ENCODE peak calls at places on chromosomes 2 and 18, in six cellular contexts. N is A549; F is neural progenitor cell; E is CD8-positive, alpha-beta memory T cell; P is right cardiac atrium; M is CD4-positive, alpha-beta memory T cell. G is an unnamed sample.

GRCh38 chr2:152766908-152767307 is 48.5 kb downstream of the ARL6IP6 start:
- DNase-seq in N (no peak), F (no peak), E (no peak), P (no peak), M (no peak), G (no peak)

GRCh38 chr2:35548171-35548570 is 807.4 kb upstream of the CRIM1 start:
- DNase-seq in N (no peak), F (no peak), E (no peak), P (no peak), M (no peak), G (no peak)

GRCh38 chr2:148813603-148814065 is 61.4 kb upstream of the KIF5C start:
- DNase-seq in N (no peak), F (peak; percentile 73), E (peak; percentile 90), P (no peak), M (peak; percentile 72), G (no peak)

GRCh38 chr18:48326901-48327675 is 82.1 kb downstream of the ZBTB7C start:
- DNase-seq in N (no peak), F (no peak), E (no peak), P (no peak), M (no peak), G (peak; percentile 78)

GRCh38 chr18:14089781-14090180 is 42.5 kb downstream of the ZNF519 start:
- DNase-seq in N (no peak), F (no peak), E (no peak), P (peak; percentile 28), M (no peak), G (no peak)

GRCh38 chr2:241412144-241412543 is 56.1 kb downstream of the FARP2 start:
- DNase-seq in N (peak; percentile 12), F (no peak), E (no peak), P (no peak), M (no peak), G (no peak)

GRCh38 chr2:219542931-219543595 is 546 bp downstream of the CHPF start:
- DNase-seq in N (no peak), F (peak; percentile 74), E (no peak), P (no peak), M (no peak), G (no peak)

GRCh38 chr2:186605041-186605440 is 15.2 kb downstream of the ITGAV start:
- DNase-seq in N (no peak), F (peak; percentile 35), E (no peak), P (no peak), M (no peak), G (no peak)

GRCh38 chr2:102520009-102520408 is 47.0 kb downstream of the SLC9A4 start:
- DNase-seq in N (peak; percentile 61), F (peak; percentile 56), E (no peak), P (no peak), M (no peak), G (no peak)

GRCh38 chr2:110713508-110714362 is 18.6 kb upstream of the ACOXL start:
- DNase-seq in N (no peak), F (no peak), E (no peak), P (no peak), M (no peak), G (no peak)

GRCh38 chr2:96509114-96509846 is 4.1 kb upstream of the NEURL3 start:
- DNase-seq in N (peak; percentile 85), F (peak; percentile 93), E (peak; percentile 64), P (peak; percentile 96), M (peak; percentile 26), G (peak; percentile 97)

GRCh38 chr2:68799138-68799537 is 64.5 kb downstream of the ARHGAP25 start:
- DNase-seq in N (no peak), F (no peak), E (no peak), P (no peak), M (no peak), G (no peak)

GRCh38 chr18:34661464-34662087 is 48.5 kb upstream of the DTNA start:
- DNase-seq in N (peak; percentile 29), F (peak; percentile 61), E (no peak), P (no peak), M (no peak), G (no peak)

GRCh38 chr2:235430366-235431083 is 63.3 kb upstream of the AGAP1 start:
- DNase-seq in N (no peak), F (no peak), E (no peak), P (no peak), M (no peak), G (no peak)

GRCh38 chr18:5527603-5528002 is 16.2 kb downstream of the EPB41L3 start:
- DNase-seq in N (no peak), F (no peak), E (no peak), P (no peak), M (no peak), G (peak; percentile 48)

GRCh38 chr2:20398956-20399567 is 47.8 kb upstream of the RHOB start:
- DNase-seq in N (no peak), F (no peak), E (no peak), P (no peak), M (no peak), G (no peak)

GRCh38 chr2:236717719-236718118 is 148.1 kb downstream of the ACKR3 start:
- DNase-seq in N (no peak), F (no peak), E (no peak), P (no peak), M (no peak), G (no peak)

GRCh38 chr2:15160602-15161001 is 400.5 kb downstream of the NBAS start:
- DNase-seq in N (no peak), F (no peak), E (no peak), P (no peak), M (no peak), G (no peak)

GRCh38 chr2:111252436-111252835 is 131.7 kb downstream of the BCL2L11 start:
- DNase-seq in N (no peak), F (no peak), E (no peak), P (no peak), M (no peak), G (no peak)

GRCh38 chr2:74333175-74333574 is 10.0 kb downstream of the SLC4A5 start:
- DNase-seq in N (peak; percentile 54), F (peak; percentile 60), E (no peak), P (no peak), M (no peak), G (no peak)

GRCh38 chr2:40403233-40403841 is 48.6 kb downstream of the SLC8A1 start:
- DNase-seq in N (peak; percentile 4), F (no peak), E (no peak), P (no peak), M (no peak), G (no peak)

DNA sequence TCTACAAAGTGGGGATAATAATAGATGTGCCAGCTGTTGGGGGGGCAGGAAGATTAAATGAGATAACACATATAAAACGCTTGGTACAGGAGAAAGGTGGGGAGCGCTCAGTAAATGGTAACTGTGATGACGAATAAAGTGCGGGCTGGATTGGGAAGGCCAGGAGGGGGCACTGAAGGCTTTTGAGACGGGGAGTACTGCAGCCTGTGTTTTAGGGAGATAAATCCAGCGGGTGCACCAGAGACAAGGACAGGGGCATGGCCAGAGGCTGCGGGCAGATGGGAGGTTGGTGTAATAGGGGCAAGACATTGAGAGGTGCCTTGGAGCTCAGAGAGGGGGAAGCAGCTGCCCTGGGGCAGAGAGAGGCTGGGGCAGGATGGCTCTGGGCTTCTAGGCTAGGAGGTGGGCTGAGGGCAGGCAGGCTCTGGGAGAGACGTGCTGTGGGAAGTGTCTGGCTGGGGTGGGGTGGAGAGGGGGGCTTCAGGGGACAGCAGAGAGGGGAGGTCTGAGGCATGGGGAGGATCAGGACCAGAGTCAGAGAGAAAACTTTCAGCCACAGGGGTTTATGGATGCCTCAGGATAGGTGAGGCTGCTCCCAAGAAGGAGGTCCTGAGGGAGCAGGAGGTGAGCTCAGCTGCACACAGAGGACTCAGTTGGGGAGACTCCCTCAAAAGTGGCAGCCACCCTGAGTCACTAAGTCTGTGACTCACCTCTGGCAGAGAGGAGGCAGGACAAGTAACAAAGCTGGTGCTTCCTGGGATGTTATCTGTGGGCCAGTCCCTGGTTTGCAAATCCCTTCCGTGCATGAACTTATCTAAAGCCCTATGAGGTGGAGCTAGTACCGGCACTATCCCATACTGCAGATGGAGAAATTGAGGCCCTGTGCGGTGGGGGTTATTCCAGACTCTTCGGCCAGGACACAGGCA is 18.9 kb downstream of the TEX44 start:
- DNase-seq in N (peak; percentile 80), F (peak; percentile 66), E (no peak), P (no peak), M (no peak), G (peak; percentile 77)
- H3K4me3 ChIP-seq in N (no peak overlapping the region), F (no peak overlapping the region), E (no peak overlapping the region), P (no peak overlapping the region), M (no peak overlapping the region), G (no peak overlapping the region)

DNA sequence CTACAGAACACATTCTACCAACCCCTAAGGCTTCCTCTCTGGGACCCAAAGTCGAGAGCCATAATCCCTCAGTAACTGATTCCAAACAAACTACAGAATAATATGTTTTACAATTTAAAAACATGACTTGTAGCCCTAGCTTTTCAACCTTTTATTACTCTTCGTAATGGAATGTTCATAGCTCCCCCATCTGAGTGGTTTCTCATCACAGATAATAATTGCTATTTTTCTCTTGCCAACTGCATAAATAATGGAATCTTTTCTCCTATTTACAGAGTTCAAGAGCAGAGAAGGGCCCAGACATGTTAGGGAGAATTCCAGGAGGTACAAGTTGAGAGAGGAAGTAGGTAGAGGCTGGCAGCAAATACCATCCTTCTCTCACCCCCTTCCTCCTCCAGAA is 59.9 kb upstream of the CERS6 start:
- DNase-seq in N (no peak), F (no peak), E (no peak), P (no peak), M (no peak), G (no peak)
- H3K4me1 ChIP-seq in N (no peaks in the 10 kb centered on the region), F (no peaks in the 10 kb centered on the region), E (no peaks in the 10 kb centered on the region), P (peaks cover under 1% of the 10 kb centered on the region), M (no peaks in the 10 kb centered on the region), G (no peaks in the 10 kb centered on the region)

GRCh38 chr2:150484006-150484405 is 3.5 kb downstream of the RND3 start:
- DNase-seq in N (no peak), F (no peak), E (no peak), P (no peak), M (no peak), G (no peak)

GRCh38 chr2:150483532-150483931 is 3.9 kb downstream of the RND3 start:
- DNase-seq in N (no peak), F (no peak), E (no peak), P (no peak), M (no peak), G (no peak)

GRCh38 chr2:150480971-150481830 is 6.3 kb downstream of the RND3 start:
- DNase-seq in N (no peak), F (no peak), E (no peak), P (no peak), M (no peak), G (no peak)

GRCh38 chr2:150482111-150482510 is 5.4 kb downstream of the RND3 start:
- DNase-seq in N (no peak), F (no peak), E (no peak), P (no peak), M (no peak), G (no peak)

DNA sequence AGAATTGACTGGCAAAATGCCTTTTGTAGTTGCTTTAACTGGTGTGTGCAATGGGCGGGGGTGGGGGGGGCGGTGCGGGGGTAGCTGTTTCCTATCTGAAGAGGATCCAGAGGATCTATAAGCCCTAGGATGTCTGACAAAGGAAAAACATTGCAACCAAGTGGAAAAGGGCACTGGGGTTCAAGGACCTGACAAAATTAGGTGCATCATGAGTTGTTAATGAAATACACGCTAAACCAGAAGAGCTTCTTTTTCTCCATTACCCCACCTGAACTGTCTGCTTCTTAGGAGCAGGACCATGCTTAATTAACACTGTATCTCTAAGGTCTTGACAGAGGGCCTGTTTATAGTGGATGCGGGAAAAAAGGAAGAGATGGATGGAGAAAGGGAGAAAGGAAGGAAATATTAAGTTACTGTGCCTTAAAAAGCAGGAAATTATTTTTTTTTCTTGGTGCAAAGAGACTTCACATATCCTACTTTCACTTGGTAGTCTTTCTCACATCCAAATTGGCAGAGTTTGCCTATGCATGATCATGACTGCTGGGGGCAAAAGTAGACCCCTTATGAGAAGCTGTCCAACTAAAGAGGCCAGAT is 4.7 kb downstream of the RND3 start:
- DNase-seq in N (no peak), F (no peak), E (no peak), P (no peak), M (no peak), G (no peak)
- H3K4me3 ChIP-seq in N (peak overlapping the region; percentile 84), F (no peak overlapping the region), E (no peak overlapping the region), P (no peak overlapping the region), M (no peak overlapping the region), G (no peak overlapping the region)

GRCh38 chr2:41837610-41838009 is 210.2 kb upstream of the PKDCC start:
- DNase-seq in N (no peak), F (no peak), E (no peak), P (no peak), M (no peak), G (no peak)
- H3K4me1 ChIP-seq in N (peaks cover 11% of the 10 kb centered on the region), F (no peaks in the 10 kb centered on the region), E (peaks cover 12% of the 10 kb centered on the region), P (no peaks in the 10 kb centered on the region), M (peaks cover 10% of the 10 kb centered on the region), G (no peaks in the 10 kb centered on the region)

G was measured in aorta.